ENCODE peak calls at places on chromosomes 1 and 21, in five cellular contexts. G is activated CD4-positive, alpha-beta T cell treated with anti-CD3 and anti-CD28 coated beads, Interleukin-2, amount 50 U/mL, for 4 hours; S is effector memory CD8-positive, alpha-beta T cell; I is ovary; J is H9. L is an unnamed sample.
A peak's percentile ranks its signal among the peaks of the same experiment; 100 is the strongest.

GRCh38 chr1:96538001-96538649 is 183.5 kb upstream of the PTBP2 start:
- DNase-seq in G (no peak), S (no peak), I (no peak), J (peak; percentile 45), L (peak; percentile 53)

GRCh38 chr1:1306070-1306660 is 1.6 kb downstream of the ACAP3 start:
- DNase-seq in G (no peak), S (no peak), I (no peak), J (peak; percentile 55), L (peak; percentile 76)

GRCh38 chr1:2300004-2300771 is 72.1 kb downstream of the SKI start:
- DNase-seq in G (peak; percentile 70), S (peak; percentile 89), I (no peak), J (no peak), L (no peak)

GRCh38 chr1:93707956-93708355 is 26.3 kb upstream of the BCAR3 start:
- DNase-seq in G (no peak), S (no peak), I (no peak), J (no peak), L (no peak)

GRCh38 chr21:46297311-46298082 is 11.4 kb downstream of the YBEY start:
- DNase-seq in G (no peak), S (no peak), I (no peak), J (no peak), L (peak; percentile 66)

GRCh38 chr1:109198745-109199144 is 15.0 kb upstream of the SARS1 start:
- DNase-seq in G (no peak), S (no peak), I (no peak), J (no peak), L (no peak)

GRCh38 chr1:8591547-8591946 is 225.9 kb downstream of the RERE start:
- DNase-seq in G (no peak), S (no peak), I (no peak), J (no peak), L (no peak)

GRCh38 chr1:19798486-19799232 is 1.1 kb downstream of the TMCO4 start:
- DNase-seq in G (no peak), S (no peak), I (no peak), J (no peak), L (no peak)

GRCh38 chr1:106699436-106699835 is 357.0 kb upstream of the PRMT6 start:
- DNase-seq in G (no peak), S (no peak), I (no peak), J (no peak), L (no peak)

GRCh38 chr21:37551406-37552355 is 185.1 kb downstream of the DYRK1A start:
- DNase-seq in G (no peak), S (no peak), I (peak; percentile 36), J (no peak), L (peak; percentile 40)